ENCODE peak calls at places on chromosomes 13 and 19, in five cellular contexts. One of them, this sample, is unnamed. For H3K9me3, the result is how much of the 10 kb centered on the place peaks cover.

GRCh38 chr13:58804832-58805231 is 1173.3 kb downstream of the PCDH17 start:
- DNase-seq in mammary epithelial cell: no peak
- DNase-seq in tibial artery: no peak
- DNase-seq in thoracic aorta: no peak
- DNase-seq in colonic mucosa: no peak
- DNase-seq in this sample: no peak

GRCh38 chr19:16462757-16463250 is 9.0 kb downstream of the EPS15L1 start:
- DNase-seq in colonic mucosa: no peak
- DNase-seq in tibial artery: no peak
- DNase-seq in thoracic aorta: no peak
- DNase-seq in mammary epithelial cell: peak
- DNase-seq in this sample: no peak

GRCh38 chr19:34428549-34429285 is 536 bp downstream of the UBA2 start:
- DNase-seq in mammary epithelial cell: peak
- DNase-seq in colonic mucosa: no peak
- DNase-seq in tibial artery: peak
- DNase-seq in thoracic aorta: no peak
- DNase-seq in this sample: no peak

GRCh38 chr13:73060251-73061160 is 1.7 kb downstream of the KLF5 start:
- DNase-seq in mammary epithelial cell: peak
- DNase-seq in colonic mucosa: peak
- DNase-seq in thoracic aorta: no peak
- DNase-seq in tibial artery: no peak
- DNase-seq in this sample: no peak

GRCh38 chr19:9381367-9381785 is 18.6 kb downstream of the ZNF177 start:
- DNase-seq in tibial artery: no peak
- DNase-seq in mammary epithelial cell: no peak
- DNase-seq in thoracic aorta: no peak
- DNase-seq in colonic mucosa: no peak
- DNase-seq in this sample: no peak

GRCh38 chr13:27919934-27920676 is at the start of gene PDX1:
- DNase-seq in thoracic aorta: no peak
- DNase-seq in mammary epithelial cell: peak
- DNase-seq in tibial artery: no peak
- DNase-seq in colonic mucosa: peak
- DNase-seq in this sample: no peak

GRCh38 chr19:39342647-39343305 is 555 bp downstream of the SAMD4B start:
- DNase-seq in mammary epithelial cell: no peak
- DNase-seq in tibial artery: peak
- DNase-seq in colonic mucosa: no peak
- DNase-seq in thoracic aorta: no peak
- DNase-seq in this sample: no peak

GRCh38 chr19:32671883-32672282 is 3.1 kb downstream of the ANKRD27 start:
- DNase-seq in tibial artery: no peak
- DNase-seq in mammary epithelial cell: no peak
- DNase-seq in thoracic aorta: no peak
- DNase-seq in colonic mucosa: no peak
- DNase-seq in this sample: no peak

GRCh38 chr13:65932587-65933239 is 1297.4 kb downstream of the PCDH9 start:
- DNase-seq in mammary epithelial cell: peak
- DNase-seq in tibial artery: no peak
- DNase-seq in colonic mucosa: no peak
- DNase-seq in thoracic aorta: no peak
- DNase-seq in this sample: no peak

GRCh38 chr13:67366533-67366932 is 136.4 kb upstream of the PCDH9 start:
- DNase-seq in tibial artery: no peak
- DNase-seq in thoracic aorta: no peak
- DNase-seq in colonic mucosa: no peak
- DNase-seq in mammary epithelial cell: no peak
- DNase-seq in this sample: no peak

GRCh38 chr19:13781547-13781946 is 7.3 kb downstream of the C19orf53 start:
- DNase-seq in mammary epithelial cell: peak
- DNase-seq in colonic mucosa: peak
- DNase-seq in thoracic aorta: peak
- DNase-seq in tibial artery: peak
- DNase-seq in this sample: peak

GRCh38 chr13:44425041-44425814 is 51.6 kb downstream of the SERP2 start:
- DNase-seq in mammary epithelial cell: no peak
- DNase-seq in tibial artery: no peak
- DNase-seq in colonic mucosa: no peak
- DNase-seq in thoracic aorta: no peak
- DNase-seq in this sample: no peak

GRCh38 chr19:8302357-8302691 is 5.8 kb downstream of the CD320 start:
- DNase-seq in colonic mucosa: peak
- DNase-seq in mammary epithelial cell: no peak
- DNase-seq in thoracic aorta: no peak
- DNase-seq in tibial artery: peak
- DNase-seq in this sample: peak

GRCh38 chr19:35044317-35045117 is 3.0 kb downstream of the HPN start:
- DNase-seq in thoracic aorta: no peak
- DNase-seq in tibial artery: no peak
- DNase-seq in colonic mucosa: peak
- DNase-seq in mammary epithelial cell: peak
- DNase-seq in this sample: no peak

GRCh38 chr19:6076291-6076665 is 34.0 kb downstream of the RFX2 start:
- DNase-seq in mammary epithelial cell: no peak
- DNase-seq in thoracic aorta: no peak
- DNase-seq in tibial artery: no peak
- DNase-seq in colonic mucosa: no peak
- DNase-seq in this sample: no peak

GRCh38 chr19:2387367-2388288 is 27.6 kb downstream of the TMPRSS9 start:
- DNase-seq in tibial artery: no peak
- DNase-seq in colonic mucosa: no peak
- DNase-seq in thoracic aorta: no peak
- DNase-seq in mammary epithelial cell: no peak
- DNase-seq in this sample: no peak

GRCh38 chr13:111411186-111411858 is 90.9 kb downstream of the TEX29 start:
- DNase-seq in colonic mucosa: no peak
- DNase-seq in thoracic aorta: no peak
- DNase-seq in mammary epithelial cell: no peak
- DNase-seq in tibial artery: no peak
- DNase-seq in this sample: no peak

GRCh38 chr19:18357041-18357440 is 16.6 kb downstream of the PGPEP1 start:
- DNase-seq in thoracic aorta: no peak
- DNase-seq in mammary epithelial cell: no peak
- DNase-seq in colonic mucosa: no peak
- DNase-seq in tibial artery: no peak
- DNase-seq in this sample: no peak

GRCh38 chr13:40186636-40187323 is 479.7 kb downstream of the FOXO1 start:
- DNase-seq in colonic mucosa: no peak
- DNase-seq in tibial artery: no peak
- DNase-seq in mammary epithelial cell: peak
- DNase-seq in thoracic aorta: no peak
- DNase-seq in this sample: no peak

GRCh38 chr13:109725297-109725696 is 61.1 kb downstream of the IRS2 start:
- DNase-seq in tibial artery: no peak
- DNase-seq in thoracic aorta: no peak
- DNase-seq in colonic mucosa: no peak
- DNase-seq in mammary epithelial cell: no peak
- DNase-seq in this sample: no peak

GRCh38 chr13:109569938-109570711 is 216.3 kb downstream of the IRS2 start:
- DNase-seq in colonic mucosa: no peak
- DNase-seq in tibial artery: no peak
- DNase-seq in mammary epithelial cell: no peak
- DNase-seq in thoracic aorta: no peak
- DNase-seq in this sample: no peak

GRCh38 chr13:45704211-45704739 is 2.2 kb downstream of the CBY2 start:
- DNase-seq in tibial artery: no peak
- DNase-seq in colonic mucosa: no peak
- DNase-seq in mammary epithelial cell: no peak
- DNase-seq in thoracic aorta: no peak
- DNase-seq in this sample: no peak

GRCh38 chr19:47633516-47633915 is 24.6 kb downstream of the BICRA start:
- DNase-seq in mammary epithelial cell: peak
- DNase-seq in colonic mucosa: no peak
- DNase-seq in thoracic aorta: no peak
- DNase-seq in tibial artery: no peak
- DNase-seq in this sample: no peak

GRCh38 chr13:33997574-33997973 is 179.6 kb downstream of the RFC3 start:
- DNase-seq in mammary epithelial cell: no peak
- DNase-seq in tibial artery: no peak
- DNase-seq in thoracic aorta: no peak
- DNase-seq in colonic mucosa: no peak
- DNase-seq in this sample: no peak

GRCh38 chr19:1465191-1466016 is 13.6 kb downstream of the C19orf25 start:
- DNase-seq in colonic mucosa: peak
- DNase-seq in thoracic aorta: no peak
- DNase-seq in mammary epithelial cell: peak
- DNase-seq in tibial artery: no peak
- DNase-seq in this sample: no peak

GRCh38 chr19:7104783-7105447 is 35.4 kb downstream of the ZNF557 start:
- DNase-seq in tibial artery: peak
- DNase-seq in colonic mucosa: no peak
- DNase-seq in mammary epithelial cell: no peak
- DNase-seq in thoracic aorta: no peak
- DNase-seq in this sample: no peak

GRCh38 chr19:18306903-18307681 is 15.8 kb downstream of the LSM4 start:
- DNase-seq in mammary epithelial cell: no peak
- DNase-seq in colonic mucosa: no peak
- DNase-seq in tibial artery: peak
- DNase-seq in thoracic aorta: no peak
- DNase-seq in this sample: no peak

GRCh38 chr13:110055089-110055488 is 251.9 kb downstream of the COL4A1 start:
- DNase-seq in colonic mucosa: no peak
- DNase-seq in mammary epithelial cell: peak
- DNase-seq in tibial artery: no peak
- DNase-seq in thoracic aorta: no peak
- DNase-seq in this sample: no peak

GRCh38 chr19:50812474-50812873 is 11.1 kb downstream of the KLK1 start:
- DNase-seq in thoracic aorta: no peak
- DNase-seq in tibial artery: no peak
- DNase-seq in mammary epithelial cell: no peak
- DNase-seq in colonic mucosa: no peak
- DNase-seq in this sample: no peak

GRCh38 chr13:49444517-49445395 is 682 bp downstream of the SETDB2 start:
- DNase-seq in thoracic aorta: no peak
- DNase-seq in mammary epithelial cell: peak
- DNase-seq in colonic mucosa: peak
- DNase-seq in tibial artery: no peak
- DNase-seq in this sample: no peak

GRCh38 chr13:42539670-42540069 is 34.3 kb upstream of the TNFSF11 start:
- DNase-seq in tibial artery: no peak
- DNase-seq in colonic mucosa: no peak
- DNase-seq in mammary epithelial cell: peak
- DNase-seq in thoracic aorta: no peak
- DNase-seq in this sample: no peak

GRCh38 chr13:109707044-109707794 is 79.2 kb downstream of the IRS2 start:
- DNase-seq in colonic mucosa: peak
- DNase-seq in tibial artery: no peak
- DNase-seq in thoracic aorta: no peak
- DNase-seq in mammary epithelial cell: no peak
- DNase-seq in this sample: no peak

GRCh38 chr19:29547981-29548380 is 22.2 kb downstream of the VSTM2B start:
- DNase-seq in thoracic aorta: no peak
- DNase-seq in tibial artery: peak
- DNase-seq in colonic mucosa: no peak
- DNase-seq in mammary epithelial cell: no peak
- DNase-seq in this sample: no peak
- H3K27ac ChIP-seq in thoracic aorta: no peak
- H3K27ac ChIP-seq in tibial artery: no peak
- H3K27ac ChIP-seq in colonic mucosa: no peak
- H3K27ac ChIP-seq in mammary epithelial cell: no peak
- H3K27ac ChIP-seq in this sample: no peak

DNA sequence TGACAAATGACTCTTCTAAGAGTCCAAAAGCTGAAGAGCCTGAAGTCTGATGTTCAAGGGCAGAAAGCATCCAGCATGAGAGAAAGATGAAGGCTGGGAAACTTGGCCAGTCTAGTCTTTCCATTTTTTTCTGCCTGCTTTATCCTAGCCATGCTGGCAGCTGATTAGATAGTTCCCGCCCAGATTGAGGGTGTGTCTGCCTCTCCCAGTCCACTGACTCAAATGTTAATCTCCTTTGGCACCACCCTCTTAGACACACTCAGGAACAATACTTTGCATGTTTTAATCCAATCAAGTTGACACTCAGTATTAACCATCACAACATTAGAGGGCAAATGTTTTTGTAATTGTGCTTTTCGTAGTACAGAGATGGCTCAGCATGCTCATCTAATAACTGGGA is 267.5 kb upstream of the KLHL1 start:
- DNase-seq in colonic mucosa: peak
- DNase-seq in mammary epithelial cell: no peak
- DNase-seq in tibial artery: no peak
- DNase-seq in thoracic aorta: no peak
- DNase-seq in this sample: no peak
- H3K9me3 ChIP-seq in colonic mucosa: under half
- H3K9me3 ChIP-seq in mammary epithelial cell: under half
- H3K9me3 ChIP-seq in tibial artery: under half
- H3K9me3 ChIP-seq in thoracic aorta: under half
- H3K9me3 ChIP-seq in this sample: under half

DNA sequence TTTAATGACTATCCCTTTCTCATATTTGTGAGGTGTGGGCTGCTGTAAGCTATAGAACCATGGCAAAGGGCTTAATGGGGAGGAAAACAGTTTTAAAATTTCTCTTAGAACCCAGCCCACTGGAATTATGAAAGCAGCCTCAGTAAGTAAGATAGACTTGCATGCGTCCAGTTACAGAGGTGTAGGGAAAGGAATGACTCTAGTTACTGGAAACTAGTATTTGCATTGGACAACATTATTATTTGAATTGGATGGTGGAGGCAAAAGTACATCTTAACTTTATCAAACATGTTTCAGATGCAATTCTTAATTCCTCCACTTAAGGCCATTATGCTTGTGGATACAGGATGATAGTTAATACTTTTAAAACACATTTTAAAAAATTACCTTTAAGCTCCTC is 292.9 kb downstream of the SPRY2 start:
- DNase-seq in colonic mucosa: no peak
- DNase-seq in mammary epithelial cell: no peak
- DNase-seq in thoracic aorta: no peak
- DNase-seq in tibial artery: no peak
- DNase-seq in this sample: no peak
- H3K27ac ChIP-seq in colonic mucosa: no peak
- H3K27ac ChIP-seq in mammary epithelial cell: no peak
- H3K27ac ChIP-seq in thoracic aorta: no peak
- H3K27ac ChIP-seq in tibial artery: peak
- H3K27ac ChIP-seq in this sample: peak

GRCh38 chr19:52066258-52066866 is 17.7 kb upstream of the ZNF432 start:
- DNase-seq in tibial artery: no peak
- DNase-seq in colonic mucosa: no peak
- DNase-seq in mammary epithelial cell: no peak
- DNase-seq in thoracic aorta: no peak
- DNase-seq in this sample: no peak
- H3K9me3 ChIP-seq in tibial artery: under half
- H3K9me3 ChIP-seq in colonic mucosa: under half
- H3K9me3 ChIP-seq in mammary epithelial cell: half or more
- H3K9me3 ChIP-seq in thoracic aorta: half or more
- H3K9me3 ChIP-seq in this sample: half or more